ENCODE peak calls at places on chromosomes 2 and 18, in six cellular contexts. One of them, this sample, is unnamed. For H3K4me1, the result is how much of the 10 kb centered on the place peaks cover.

GRCh38 chr2:203705184-203705583 is 1.3 kb upstream of the CD28 start:
- DNase-seq in sigmoid colon: no peak
- DNase-seq in tibial artery: no peak
- DNase-seq in right atrium auricular region: no peak
- DNase-seq in gastrocnemius medialis: no peak
- DNase-seq in lower lobe of right lung: no peak
- DNase-seq in this sample: no peak

GRCh38 chr2:43905871-43906270 is 67.1 kb downstream of the ABCG8 start:
- DNase-seq in right atrium auricular region: no peak
- DNase-seq in sigmoid colon: no peak
- DNase-seq in lower lobe of right lung: no peak
- DNase-seq in tibial artery: no peak
- DNase-seq in gastrocnemius medialis: no peak
- DNase-seq in this sample: no peak

GRCh38 chr2:238847841-238848565 is at the start of gene TWIST2:
- DNase-seq in gastrocnemius medialis: peak
- DNase-seq in right atrium auricular region: peak
- DNase-seq in tibial artery: peak
- DNase-seq in sigmoid colon: peak
- DNase-seq in lower lobe of right lung: peak
- DNase-seq in this sample: peak

GRCh38 chr2:125169022-125169763 is 1144.1 kb downstream of the CNTNAP5 start:
- DNase-seq in lower lobe of right lung: no peak
- DNase-seq in right atrium auricular region: no peak
- DNase-seq in tibial artery: no peak
- DNase-seq in gastrocnemius medialis: no peak
- DNase-seq in sigmoid colon: no peak
- DNase-seq in this sample: no peak

GRCh38 chr18:23066060-23066459 is 69.2 kb upstream of the CABLES1 start:
- DNase-seq in right atrium auricular region: no peak
- DNase-seq in sigmoid colon: no peak
- DNase-seq in lower lobe of right lung: no peak
- DNase-seq in tibial artery: no peak
- DNase-seq in gastrocnemius medialis: no peak
- DNase-seq in this sample: no peak

GRCh38 chr2:150188177-150188576 is 299.3 kb downstream of the RND3 start:
- DNase-seq in tibial artery: no peak
- DNase-seq in gastrocnemius medialis: no peak
- DNase-seq in lower lobe of right lung: no peak
- DNase-seq in right atrium auricular region: no peak
- DNase-seq in sigmoid colon: no peak
- DNase-seq in this sample: no peak

GRCh38 chr2:142682528-142682927 is 194.9 kb upstream of the KYNU start:
- DNase-seq in sigmoid colon: no peak
- DNase-seq in tibial artery: no peak
- DNase-seq in right atrium auricular region: no peak
- DNase-seq in lower lobe of right lung: no peak
- DNase-seq in gastrocnemius medialis: no peak
- DNase-seq in this sample: no peak

GRCh38 chr2:66537001-66537400 is 102.1 kb downstream of the MEIS1 start:
- DNase-seq in sigmoid colon: no peak
- DNase-seq in right atrium auricular region: no peak
- DNase-seq in lower lobe of right lung: no peak
- DNase-seq in gastrocnemius medialis: no peak
- DNase-seq in tibial artery: no peak
- DNase-seq in this sample: no peak

GRCh38 chr2:240717681-240718581 is 26.3 kb downstream of the AQP12A start:
- DNase-seq in tibial artery: no peak
- DNase-seq in gastrocnemius medialis: no peak
- DNase-seq in right atrium auricular region: no peak
- DNase-seq in lower lobe of right lung: no peak
- DNase-seq in sigmoid colon: no peak
- DNase-seq in this sample: peak

GRCh38 chr2:10951558-10952414 is 40.1 kb downstream of the KCNF1 start:
- DNase-seq in gastrocnemius medialis: no peak
- DNase-seq in lower lobe of right lung: no peak
- DNase-seq in tibial artery: peak
- DNase-seq in right atrium auricular region: no peak
- DNase-seq in sigmoid colon: no peak
- DNase-seq in this sample: no peak

GRCh38 chr2:153477096-153477555 is 1.4 kb downstream of the RPRM start:
- DNase-seq in sigmoid colon: peak
- DNase-seq in tibial artery: peak
- DNase-seq in lower lobe of right lung: no peak
- DNase-seq in right atrium auricular region: no peak
- DNase-seq in gastrocnemius medialis: no peak
- DNase-seq in this sample: peak

GRCh38 chr18:10860937-10861336 is 288.4 kb downstream of the PIEZO2 start:
- DNase-seq in tibial artery: no peak
- DNase-seq in sigmoid colon: no peak
- DNase-seq in gastrocnemius medialis: no peak
- DNase-seq in right atrium auricular region: no peak
- DNase-seq in lower lobe of right lung: no peak
- DNase-seq in this sample: no peak

GRCh38 chr2:196925768-196926561 is 542 bp downstream of the PGAP1 start:
- DNase-seq in gastrocnemius medialis: peak
- DNase-seq in tibial artery: peak
- DNase-seq in right atrium auricular region: no peak
- DNase-seq in sigmoid colon: peak
- DNase-seq in lower lobe of right lung: peak
- DNase-seq in this sample: peak

GRCh38 chr2:75705921-75706320 is 4.8 kb downstream of the GCFC2 start:
- DNase-seq in sigmoid colon: no peak
- DNase-seq in tibial artery: no peak
- DNase-seq in gastrocnemius medialis: no peak
- DNase-seq in right atrium auricular region: no peak
- DNase-seq in lower lobe of right lung: no peak
- DNase-seq in this sample: no peak

DNA sequence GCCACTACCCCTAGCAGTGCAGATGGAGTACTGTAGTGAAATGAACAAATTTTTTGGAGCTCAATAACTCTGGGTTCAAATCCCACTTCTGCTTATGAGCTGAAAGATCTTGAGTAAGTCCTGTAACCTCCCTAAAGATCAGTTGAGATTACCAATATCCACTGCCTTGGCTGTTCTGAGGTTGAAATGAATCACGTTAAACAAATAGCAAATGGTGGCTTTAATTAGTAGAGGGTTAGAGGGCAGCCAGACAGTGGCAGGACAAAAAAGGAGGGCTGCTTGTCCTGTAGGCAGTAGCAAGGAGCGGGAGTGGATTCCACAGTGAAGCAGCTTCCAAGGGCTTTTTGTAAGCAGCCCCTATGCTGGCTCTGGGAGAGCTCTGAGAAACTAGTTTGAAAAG is 123.7 kb upstream of the LGALSL start:
- DNase-seq in tibial artery: no peak
- DNase-seq in right atrium auricular region: peak
- DNase-seq in lower lobe of right lung: no peak
- DNase-seq in gastrocnemius medialis: no peak
- DNase-seq in sigmoid colon: no peak
- DNase-seq in this sample: no peak
- H3K4me1 ChIP-seq in tibial artery: under half
- H3K4me1 ChIP-seq in right atrium auricular region: under half
- H3K4me1 ChIP-seq in lower lobe of right lung: under half
- H3K4me1 ChIP-seq in gastrocnemius medialis: under half
- H3K4me1 ChIP-seq in sigmoid colon: under half
- H3K4me1 ChIP-seq in this sample: under half

DNA sequence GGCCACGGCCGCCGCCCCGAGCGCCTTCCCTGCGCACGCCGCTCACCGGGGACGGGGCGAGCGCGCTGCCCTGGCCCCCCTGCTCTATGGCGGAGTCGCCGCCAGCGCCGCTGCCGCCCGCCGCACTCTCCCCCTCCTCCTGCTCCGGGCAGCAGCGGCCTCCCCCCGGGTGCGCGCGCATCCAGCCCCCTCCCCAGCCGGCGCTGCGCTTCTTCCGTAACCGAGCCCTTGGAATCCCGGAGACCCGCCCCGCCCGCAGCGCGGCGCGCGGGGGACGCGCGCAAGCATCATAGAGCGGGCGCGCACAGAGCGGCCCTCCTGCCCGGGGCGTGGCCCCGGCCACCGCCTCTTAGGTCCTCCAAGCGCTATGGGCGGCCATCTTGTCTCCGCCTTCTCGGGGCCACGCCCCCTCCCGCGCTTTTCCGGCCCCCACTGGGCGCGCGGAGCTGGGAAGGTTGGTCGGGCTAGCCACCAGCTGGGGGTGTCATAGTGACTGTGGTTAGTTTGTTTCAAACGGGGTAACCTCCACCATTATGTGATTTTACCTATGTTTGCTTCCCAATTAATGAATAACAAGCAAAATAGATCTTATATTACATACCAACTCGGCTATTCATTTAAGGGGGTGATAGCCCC is at the start of gene MBD2:
- DNase-seq in gastrocnemius medialis: peak
- DNase-seq in sigmoid colon: peak
- DNase-seq in tibial artery: peak
- DNase-seq in right atrium auricular region: peak
- DNase-seq in lower lobe of right lung: peak
- DNase-seq in this sample: peak
- TF ChIP-seq CTCF in gastrocnemius medialis: no peak
- TF ChIP-seq CTCF in sigmoid colon: no peak
- TF ChIP-seq CTCF in tibial artery: no peak
- TF ChIP-seq CTCF in right atrium auricular region: peak
- TF ChIP-seq CTCF in lower lobe of right lung: peak
- TF ChIP-seq CTCF in this sample: peak

GRCh38 chr2:72148391-72148974 is 821 bp upstream of the CYP26B1 start:
- DNase-seq in right atrium auricular region: peak
- DNase-seq in lower lobe of right lung: no peak
- DNase-seq in tibial artery: no peak
- DNase-seq in gastrocnemius medialis: peak
- DNase-seq in sigmoid colon: peak
- DNase-seq in this sample: no peak

GRCh38 chr2:72146357-72147302 is 1.0 kb downstream of the CYP26B1 start:
- DNase-seq in right atrium auricular region: peak
- DNase-seq in sigmoid colon: peak
- DNase-seq in gastrocnemius medialis: peak
- DNase-seq in tibial artery: peak
- DNase-seq in lower lobe of right lung: peak
- DNase-seq in this sample: peak

GRCh38 chr2:72147303-72147970 is at the start of gene CYP26B1:
- DNase-seq in sigmoid colon: peak
- DNase-seq in gastrocnemius medialis: peak
- DNase-seq in lower lobe of right lung: peak
- DNase-seq in tibial artery: peak
- DNase-seq in right atrium auricular region: peak
- DNase-seq in this sample: peak

GRCh38 chr2:72148975-72149555 is 1.4 kb upstream of the CYP26B1 start:
- DNase-seq in sigmoid colon: peak
- DNase-seq in right atrium auricular region: peak
- DNase-seq in gastrocnemius medialis: peak
- DNase-seq in tibial artery: peak
- DNase-seq in lower lobe of right lung: no peak
- DNase-seq in this sample: peak

DNA sequence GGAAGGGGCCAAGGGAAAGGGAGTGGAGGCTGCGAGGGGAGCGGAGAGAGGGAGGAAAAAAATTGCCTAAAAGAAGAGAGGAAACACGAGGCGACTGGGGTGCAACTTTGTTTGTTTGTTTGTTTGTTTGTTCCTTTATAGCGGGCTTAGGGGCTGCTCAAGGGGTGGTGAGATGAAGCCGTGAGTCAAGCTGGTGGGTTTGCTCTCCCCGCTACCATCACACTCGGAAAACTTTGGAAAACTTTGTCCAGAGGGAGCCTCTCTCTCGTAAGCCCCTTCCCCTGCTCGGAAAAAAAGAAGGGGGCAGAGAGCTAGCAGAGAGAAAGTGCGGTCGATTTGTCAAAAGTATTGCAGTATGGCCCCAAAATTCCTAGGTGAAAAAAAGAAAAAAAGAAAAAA is 308 bp upstream of the CYP26B1 start:
- DNase-seq in sigmoid colon: no peak
- DNase-seq in right atrium auricular region: no peak
- DNase-seq in gastrocnemius medialis: no peak
- DNase-seq in lower lobe of right lung: no peak
- DNase-seq in tibial artery: peak
- DNase-seq in this sample: no peak
- H3K4me1 ChIP-seq in sigmoid colon: half or more
- H3K4me1 ChIP-seq in right atrium auricular region: under half
- H3K4me1 ChIP-seq in gastrocnemius medialis: half or more
- H3K4me1 ChIP-seq in lower lobe of right lung: half or more
- H3K4me1 ChIP-seq in tibial artery: half or more
- H3K4me1 ChIP-seq in this sample: half or more

GRCh38 chr2:162113771-162114168 is 38.3 kb downstream of the GCG start:
- DNase-seq in right atrium auricular region: peak
- DNase-seq in sigmoid colon: no peak
- DNase-seq in lower lobe of right lung: no peak
- DNase-seq in tibial artery: no peak
- DNase-seq in gastrocnemius medialis: peak
- DNase-seq in this sample: no peak
- TF ChIP-seq CTCF in right atrium auricular region: no peak
- TF ChIP-seq CTCF in sigmoid colon: no peak
- TF ChIP-seq CTCF in lower lobe of right lung: no peak
- TF ChIP-seq CTCF in tibial artery: no peak
- TF ChIP-seq CTCF in gastrocnemius medialis: no peak
- TF ChIP-seq CTCF in this sample: no peak

GRCh38 chr2:230874456-230874855 is 9.7 kb downstream of the ITM2C start:
- DNase-seq in right atrium auricular region: no peak
- DNase-seq in gastrocnemius medialis: no peak
- DNase-seq in tibial artery: no peak
- DNase-seq in sigmoid colon: peak
- DNase-seq in lower lobe of right lung: no peak
- DNase-seq in this sample: no peak

GRCh38 chr2:230873670-230874401 is 9.1 kb downstream of the ITM2C start:
- DNase-seq in lower lobe of right lung: no peak
- DNase-seq in tibial artery: peak
- DNase-seq in right atrium auricular region: no peak
- DNase-seq in gastrocnemius medialis: no peak
- DNase-seq in sigmoid colon: no peak
- DNase-seq in this sample: no peak

GRCh38 chr2:230871361-230872150 is 6.8 kb downstream of the ITM2C start:
- DNase-seq in tibial artery: peak
- DNase-seq in lower lobe of right lung: no peak
- DNase-seq in right atrium auricular region: no peak
- DNase-seq in gastrocnemius medialis: no peak
- DNase-seq in sigmoid colon: no peak
- DNase-seq in this sample: no peak

GRCh38 chr2:230872151-230872967 is 7.6 kb downstream of the ITM2C start:
- DNase-seq in lower lobe of right lung: no peak
- DNase-seq in tibial artery: peak
- DNase-seq in gastrocnemius medialis: no peak
- DNase-seq in right atrium auricular region: no peak
- DNase-seq in sigmoid colon: no peak
- DNase-seq in this sample: no peak

GRCh38 chr2:230872968-230873669 is 8.4 kb downstream of the ITM2C start:
- DNase-seq in tibial artery: no peak
- DNase-seq in lower lobe of right lung: no peak
- DNase-seq in right atrium auricular region: no peak
- DNase-seq in sigmoid colon: no peak
- DNase-seq in gastrocnemius medialis: no peak
- DNase-seq in this sample: no peak
- H3K4me1 ChIP-seq in tibial artery: under half
- H3K4me1 ChIP-seq in lower lobe of right lung: under half
- H3K4me1 ChIP-seq in right atrium auricular region: under half
- H3K4me1 ChIP-seq in sigmoid colon: half or more
- H3K4me1 ChIP-seq in gastrocnemius medialis: under half
- H3K4me1 ChIP-seq in this sample: under half